ENCODE peak calls at places on chromosome 5, in eight cellular contexts. One of them, this sample, is unnamed.

GRCh38 chr5:68928617-68929302 is 165.1 kb upstream of the SLC30A5 start:
- DNase-seq in lung: no peak
- DNase-seq in AG10803: no peak
- DNase-seq in astrocyte of the cerebellum: no peak
- DNase-seq in colonic mucosa: no peak
- DNase-seq in cardiac muscle cell: no peak
- DNase-seq in adrenal gland: no peak
- DNase-seq in PC-9: peak; percentile 39
- DNase-seq in this sample: no peak

GRCh38 chr5:5340206-5340729 is 82.2 kb upstream of the ICE1 start:
- DNase-seq in AG10803: peak; percentile 95
- DNase-seq in adrenal gland: peak; percentile 45
- DNase-seq in PC-9: peak; percentile 61
- DNase-seq in colonic mucosa: peak; percentile 35
- DNase-seq in lung: peak; percentile 42
- DNase-seq in cardiac muscle cell: no peak
- DNase-seq in astrocyte of the cerebellum: peak; percentile 91
- DNase-seq in this sample: peak; percentile 97

GRCh38 chr5:135392256-135392655 is 6.8 kb downstream of the MACROH2A1 start:
- DNase-seq in colonic mucosa: no peak
- DNase-seq in adrenal gland: no peak
- DNase-seq in PC-9: no peak
- DNase-seq in cardiac muscle cell: no peak
- DNase-seq in astrocyte of the cerebellum: peak; percentile 75
- DNase-seq in lung: no peak
- DNase-seq in AG10803: peak; percentile 94
- DNase-seq in this sample: peak; percentile 91

GRCh38 chr5:111229871-111230812 is 6.0 kb downstream of the CAMK4 start:
- DNase-seq in adrenal gland: no peak
- DNase-seq in AG10803: no peak
- DNase-seq in lung: no peak
- DNase-seq in PC-9: no peak
- DNase-seq in colonic mucosa: no peak
- DNase-seq in cardiac muscle cell: no peak
- DNase-seq in astrocyte of the cerebellum: no peak
- DNase-seq in this sample: no peak

GRCh38 chr5:73591102-73591695 is 25.7 kb downstream of the UTP15 start:
- DNase-seq in lung: peak; percentile 48
- DNase-seq in PC-9: peak; percentile 71
- DNase-seq in adrenal gland: peak; percentile 72
- DNase-seq in colonic mucosa: peak; percentile 75
- DNase-seq in cardiac muscle cell: peak; percentile 79
- DNase-seq in astrocyte of the cerebellum: peak; percentile 91
- DNase-seq in AG10803: peak; percentile 90
- DNase-seq in this sample: peak; percentile 96

GRCh38 chr5:59460368-59461153 is 433.0 kb downstream of the PDE4D start:
- DNase-seq in PC-9: no peak
- DNase-seq in colonic mucosa: no peak
- DNase-seq in AG10803: no peak
- DNase-seq in adrenal gland: no peak
- DNase-seq in lung: no peak
- DNase-seq in cardiac muscle cell: no peak
- DNase-seq in astrocyte of the cerebellum: no peak
- DNase-seq in this sample: peak; percentile 23

GRCh38 chr5:9212605-9213004 is 333.3 kb downstream of the SEMA5A start:
- DNase-seq in AG10803: peak; percentile 33
- DNase-seq in colonic mucosa: no peak
- DNase-seq in cardiac muscle cell: no peak
- DNase-seq in PC-9: no peak
- DNase-seq in astrocyte of the cerebellum: no peak
- DNase-seq in lung: no peak
- DNase-seq in adrenal gland: no peak
- DNase-seq in this sample: no peak

GRCh38 chr5:147559725-147560124 is 49.9 kb upstream of the DPYSL3 start:
- DNase-seq in astrocyte of the cerebellum: no peak
- DNase-seq in AG10803: peak; percentile 25
- DNase-seq in PC-9: no peak
- DNase-seq in lung: no peak
- DNase-seq in colonic mucosa: no peak
- DNase-seq in cardiac muscle cell: no peak
- DNase-seq in adrenal gland: no peak
- DNase-seq in this sample: peak; percentile 21

GRCh38 chr5:73637565-73637964 is 11.6 kb downstream of the ARHGEF28 start:
- DNase-seq in cardiac muscle cell: peak; percentile 52
- DNase-seq in lung: no peak
- DNase-seq in AG10803: no peak
- DNase-seq in colonic mucosa: no peak
- DNase-seq in PC-9: no peak
- DNase-seq in adrenal gland: no peak
- DNase-seq in astrocyte of the cerebellum: no peak
- DNase-seq in this sample: no peak

GRCh38 chr5:149740866-149741459 is 10.9 kb downstream of the PPARGC1B start:
- DNase-seq in PC-9: no peak
- DNase-seq in cardiac muscle cell: no peak
- DNase-seq in adrenal gland: no peak
- DNase-seq in colonic mucosa: no peak
- DNase-seq in astrocyte of the cerebellum: no peak
- DNase-seq in AG10803: no peak
- DNase-seq in lung: no peak
- DNase-seq in this sample: no peak

GRCh38 chr5:111144352-111144930 is 52.3 kb downstream of the WDR36 start:
- DNase-seq in AG10803: peak; percentile 22
- DNase-seq in colonic mucosa: no peak
- DNase-seq in lung: no peak
- DNase-seq in PC-9: no peak
- DNase-seq in cardiac muscle cell: no peak
- DNase-seq in adrenal gland: no peak
- DNase-seq in astrocyte of the cerebellum: no peak
- DNase-seq in this sample: peak; percentile 53

GRCh38 chr5:97499605-97500004 is 316.6 kb upstream of the RIOK2 start:
- DNase-seq in lung: no peak
- DNase-seq in colonic mucosa: no peak
- DNase-seq in PC-9: no peak
- DNase-seq in cardiac muscle cell: no peak
- DNase-seq in astrocyte of the cerebellum: no peak
- DNase-seq in AG10803: peak; percentile 41
- DNase-seq in adrenal gland: no peak
- DNase-seq in this sample: no peak

GRCh38 chr5:17918373-17919104 is 284.3 kb downstream of the TAF11L14 start:
- DNase-seq in AG10803: no peak
- DNase-seq in PC-9: no peak
- DNase-seq in lung: no peak
- DNase-seq in adrenal gland: no peak
- DNase-seq in astrocyte of the cerebellum: peak; percentile 68
- DNase-seq in colonic mucosa: no peak
- DNase-seq in cardiac muscle cell: peak; percentile 1
- DNase-seq in this sample: peak; percentile 91

DNA sequence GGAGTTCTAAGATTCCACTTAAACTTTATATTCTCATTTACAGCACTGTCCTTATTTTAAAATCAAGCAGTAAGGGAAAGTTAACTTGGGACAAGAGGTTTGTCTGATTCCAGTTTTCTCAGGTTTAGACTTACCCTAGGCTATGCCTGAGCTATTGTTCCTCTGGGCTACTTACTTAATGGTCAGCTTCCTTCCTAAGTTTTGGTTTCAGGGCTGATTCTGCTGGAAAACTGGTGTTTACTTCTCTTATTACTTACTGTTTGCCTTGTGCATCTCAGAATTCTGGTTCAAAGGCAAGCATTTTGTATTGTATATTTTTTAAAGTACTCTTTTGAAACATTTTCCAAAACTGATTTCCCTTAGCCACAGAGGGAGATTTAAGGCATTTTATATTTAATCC is 289.8 kb downstream of the ARHGAP26 start:
- DNase-seq in astrocyte of the cerebellum: no peak
- DNase-seq in AG10803: no peak
- DNase-seq in colonic mucosa: no peak
- DNase-seq in cardiac muscle cell: no peak
- DNase-seq in PC-9: no peak
- DNase-seq in lung: no peak
- DNase-seq in adrenal gland: no peak
- DNase-seq in this sample: no peak
- H3K4me3 ChIP-seq in astrocyte of the cerebellum: no peak overlapping the region
- H3K4me3 ChIP-seq in AG10803: no peak overlapping the region
- H3K4me3 ChIP-seq in colonic mucosa: no peak overlapping the region
- H3K4me3 ChIP-seq in cardiac muscle cell: no peak overlapping the region
- H3K4me3 ChIP-seq in PC-9: no peak overlapping the region
- H3K4me3 ChIP-seq in lung: no peak overlapping the region
- H3K4me3 ChIP-seq in adrenal gland: no peak overlapping the region
- H3K4me3 ChIP-seq in this sample: no peak overlapping the region

DNA sequence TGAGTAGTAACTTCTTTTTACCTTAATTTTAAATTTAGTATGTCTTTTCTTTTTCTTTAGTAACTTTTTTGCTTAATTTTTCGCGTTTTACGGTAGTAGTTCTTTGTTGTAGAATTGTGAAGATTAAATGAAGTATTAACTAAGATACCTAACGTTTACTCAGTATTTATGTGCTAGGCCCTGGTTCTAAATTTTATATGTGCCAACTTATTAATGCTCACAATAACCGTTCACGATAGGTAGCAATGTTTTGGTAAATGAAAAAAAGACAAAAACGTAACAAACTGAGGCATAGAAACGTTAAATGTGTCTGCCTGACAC is 1.2 kb downstream of the MRPS30 start:
- DNase-seq in adrenal gland: no peak
- DNase-seq in cardiac muscle cell: no peak
- DNase-seq in AG10803: no peak
- DNase-seq in PC-9: no peak
- DNase-seq in lung: no peak
- DNase-seq in astrocyte of the cerebellum: no peak
- DNase-seq in colonic mucosa: no peak
- DNase-seq in this sample: peak; percentile 2
- TF ChIP-seq CTCF in adrenal gland: no peak
- TF ChIP-seq CTCF in cardiac muscle cell: no peak
- TF ChIP-seq CTCF in AG10803: no peak
- TF ChIP-seq CTCF in PC-9: no peak
- TF ChIP-seq CTCF in lung: no peak
- TF ChIP-seq CTCF in astrocyte of the cerebellum: no peak
- TF ChIP-seq CTCF in colonic mucosa: no peak
- TF ChIP-seq CTCF in this sample: no peak

GRCh38 chr5:177116631-177117373 is 16.8 kb upstream of the NSD1 start:
- DNase-seq in AG10803: peak; percentile 83
- DNase-seq in cardiac muscle cell: no peak
- DNase-seq in adrenal gland: peak; percentile 88
- DNase-seq in lung: peak; percentile 89
- DNase-seq in colonic mucosa: peak; percentile 85
- DNase-seq in astrocyte of the cerebellum: peak; percentile 39
- DNase-seq in PC-9: no peak
- DNase-seq in this sample: peak; percentile 91
- H3K4me3 ChIP-seq in AG10803: peak overlapping the region; percentile 36
- H3K4me3 ChIP-seq in cardiac muscle cell: no peak overlapping the region
- H3K4me3 ChIP-seq in adrenal gland: no peak overlapping the region
- H3K4me3 ChIP-seq in lung: no peak overlapping the region
- H3K4me3 ChIP-seq in colonic mucosa: no peak overlapping the region
- H3K4me3 ChIP-seq in astrocyte of the cerebellum: no peak overlapping the region
- H3K4me3 ChIP-seq in PC-9: no peak overlapping the region
- H3K4me3 ChIP-seq in this sample: peak overlapping the region; percentile 36

DNA sequence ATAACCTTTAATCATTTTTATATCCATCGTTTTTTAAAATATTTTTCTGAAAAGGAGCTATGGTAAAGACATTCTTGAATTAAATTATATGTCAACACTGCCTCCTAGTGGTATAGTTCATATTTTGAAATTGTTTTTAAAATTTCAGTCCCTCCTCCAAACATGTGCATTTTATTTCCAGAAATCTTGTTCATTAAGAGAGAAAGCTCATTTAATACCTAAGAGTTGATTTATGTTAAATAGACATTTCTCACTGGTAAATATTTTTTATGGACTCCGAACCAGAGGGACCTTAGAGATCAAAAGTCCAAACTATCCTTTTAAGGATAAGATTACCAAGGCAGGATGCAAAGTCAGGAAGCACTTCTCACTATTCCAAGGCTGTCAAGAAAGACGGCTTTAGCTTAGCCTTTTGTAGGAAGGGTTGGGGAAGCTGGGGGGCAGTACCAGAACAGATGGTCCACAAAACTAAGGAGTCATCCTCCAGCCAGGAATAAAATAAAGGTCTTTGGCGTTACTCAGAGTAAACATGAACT is 21.6 kb downstream of the BHMT start:
- DNase-seq in cardiac muscle cell: peak; percentile 62
- DNase-seq in colonic mucosa: no peak
- DNase-seq in AG10803: peak; percentile 52
- DNase-seq in adrenal gland: no peak
- DNase-seq in astrocyte of the cerebellum: peak; percentile 46
- DNase-seq in PC-9: peak; percentile 40
- DNase-seq in lung: no peak
- DNase-seq in this sample: peak; percentile 74
- TF ChIP-seq CTCF in cardiac muscle cell: no peak
- TF ChIP-seq CTCF in colonic mucosa: peak; percentile 30
- TF ChIP-seq CTCF in AG10803: peak; percentile 48
- TF ChIP-seq CTCF in adrenal gland: peak; percentile 57
- TF ChIP-seq CTCF in astrocyte of the cerebellum: no peak
- TF ChIP-seq CTCF in PC-9: peak; percentile 79
- TF ChIP-seq CTCF in lung: peak; percentile 30
- TF ChIP-seq CTCF in this sample: no peak